ENCODE peak calls at places on chromosome 4, in seven cellular contexts. F is activated gamma-delta T cell treated with Interleukin-2 at 50 U/mL for 16 hours; V is CD8-positive, alpha-beta T cell; T is choroid plexus epithelial cell; O is uterus; K is occipital lobe; L is NCI-H2081. Y is an unnamed sample.

GRCh38 chr4:10808591-10808990 is 124.0 kb upstream of the CLNK start:
- DNase-seq in F (no peak), V (no peak), T (peak), O (peak), K (peak), L (peak), Y (peak)

GRCh38 chr4:58063761-58064160 is 953.6 kb upstream of the IGFBP7 start:
- DNase-seq in F (no peak), V (no peak), T (no peak), O (no peak), K (no peak), L (no peak), Y (no peak)

GRCh38 chr4:51885371-51885770 is 42.4 kb downstream of the DCUN1D4 start:
- DNase-seq in F (no peak), V (no peak), T (peak), O (no peak), K (no peak), L (no peak), Y (peak)

GRCh38 chr4:75800972-75801371 is 76.6 kb downstream of the USO1 start:
- DNase-seq in F (no peak), V (no peak), T (peak), O (no peak), K (no peak), L (no peak), Y (peak)

GRCh38 chr4:167966161-167966560 is 126.2 kb upstream of the ANXA10 start:
- DNase-seq in F (no peak), V (no peak), T (peak), O (no peak), K (no peak), L (no peak), Y (no peak)

GRCh38 chr4:76341063-76341462 is 34.5 kb downstream of the STBD1 start:
- DNase-seq in F (no peak), V (no peak), T (peak), O (no peak), K (no peak), L (no peak), Y (peak)

GRCh38 chr4:108543359-108543968 is 76.9 kb upstream of the RPL34 start:
- DNase-seq in F (no peak), V (no peak), T (no peak), O (no peak), K (no peak), L (no peak), Y (no peak)

GRCh38 chr4:182245541-182246245 is 2.5 kb downstream of the TENM3 start:
- DNase-seq in F (no peak), V (no peak), T (no peak), O (no peak), K (no peak), L (no peak), Y (no peak)

GRCh38 chr4:1802151-1802715 is 9.1 kb downstream of the FGFR3 start:
- DNase-seq in F (no peak), V (no peak), T (no peak), O (no peak), K (no peak), L (no peak), Y (peak)

GRCh38 chr4:71377561-71377960 is 38.7 kb downstream of the SLC4A4 start:
- DNase-seq in F (no peak), V (no peak), T (peak), O (no peak), K (no peak), L (no peak), Y (peak)

GRCh38 chr4:11471613-11472012 is 42.9 kb upstream of the HS3ST1 start:
- DNase-seq in F (peak), V (peak), T (peak), O (no peak), K (no peak), L (no peak), Y (no peak)

GRCh38 chr4:111283066-111283677 is 660.3 kb upstream of the PITX2 start:
- DNase-seq in F (peak), V (no peak), T (peak), O (peak), K (no peak), L (peak), Y (peak)

GRCh38 chr4:100075056-100075455 is 115.2 kb downstream of the DDIT4L start:
- DNase-seq in F (no peak), V (no peak), T (peak), O (no peak), K (no peak), L (no peak), Y (no peak)

GRCh38 chr4:188246488-188246887 is 107.2 kb downstream of the TRIML1 start:
- DNase-seq in F (no peak), V (no peak), T (no peak), O (no peak), K (no peak), L (no peak), Y (no peak)

GRCh38 chr4:80036949-80037348 is 36.1 kb downstream of the ANTXR2 start:
- DNase-seq in F (no peak), V (no peak), T (peak), O (no peak), K (no peak), L (no peak), Y (peak)

GRCh38 chr4:80237992-80238391 is 28.5 kb upstream of the FGF5 start:
- DNase-seq in F (no peak), V (no peak), T (peak), O (no peak), K (no peak), L (no peak), Y (peak)

GRCh38 chr4:37989398-37990260 is 29.4 kb downstream of the PTTG2 start:
- DNase-seq in F (no peak), V (no peak), T (no peak), O (no peak), K (no peak), L (no peak), Y (no peak)

GRCh38 chr4:16253127-16253960 is 27.1 kb upstream of the TAPT1 start:
- DNase-seq in F (no peak), V (no peak), T (peak), O (no peak), K (no peak), L (no peak), Y (peak)

GRCh38 chr4:856468-856901 is 30.6 kb upstream of the CPLX1 start:
- DNase-seq in F (no peak), V (no peak), T (no peak), O (no peak), K (no peak), L (no peak), Y (no peak)

GRCh38 chr4:172207258-172207657 is 394.1 kb downstream of the GALNTL6 start:
- DNase-seq in F (no peak), V (no peak), T (no peak), O (no peak), K (no peak), L (no peak), Y (no peak)

Y was measured in GM03348.